ENCODE peak calls at places on chromosomes 1 and 21, in five cellular contexts. Z is lower leg skin, Q is bronchial epithelial cell, L is choroid plexus epithelial cell, K is adrenal gland. R is an unnamed sample.

GRCh38 chr1:163063131-163064059 is 5.8 kb upstream of the RGS4 start:
- DNase-seq in Z (no peak), Q (no peak), L (peak), K (no peak), R (no peak)

GRCh38 chr1:238898856-238899255 is 487.5 kb upstream of the CHRM3 start:
- DNase-seq in Z (no peak), Q (peak), L (no peak), K (no peak), R (peak)

GRCh38 chr21:28063241-28063640 is 929.4 kb downstream of the LTN1 start:
- DNase-seq in Z (no peak), Q (no peak), L (no peak), K (no peak), R (no peak)

GRCh38 chr1:34213976-34214375 is 37.3 kb downstream of the C1orf94 start:
- DNase-seq in Z (no peak), Q (no peak), L (no peak), K (no peak), R (no peak)

GRCh38 chr1:206503591-206504362 is 3.6 kb upstream of the RASSF5 start:
- DNase-seq in Z (peak), Q (peak), L (peak), K (peak), R (peak)

GRCh38 chr1:224690576-224690975 is 74.5 kb downstream of the CNIH3 start:
- DNase-seq in Z (no peak), Q (no peak), L (no peak), K (no peak), R (no peak)

GRCh38 chr1:194176212-194176611 is 989.8 kb upstream of the B3GALT2 start:
- DNase-seq in Z (no peak), Q (no peak), L (no peak), K (no peak), R (no peak)

GRCh38 chr1:68600049-68600661 is 103.3 kb upstream of the DEPDC1 start:
- DNase-seq in Z (no peak), Q (peak), L (peak), K (no peak), R (peak)

GRCh38 chr1:79472067-79472656 is 465.6 kb upstream of the ADGRL4 start:
- DNase-seq in Z (no peak), Q (no peak), L (no peak), K (no peak), R (no peak)

GRCh38 chr1:43238104-43238503 is 31.7 kb upstream of the TMEM125 start:
- DNase-seq in Z (peak), Q (peak), L (peak), K (peak), R (peak)

GRCh38 chr21:40809673-40810072 is 37.3 kb downstream of the DSCAM start:
- DNase-seq in Z (no peak), Q (no peak), L (no peak), K (no peak), R (no peak)

GRCh38 chr21:35988396-35989140 is 71.8 kb downstream of the SETD4 start:
- DNase-seq in Z (no peak), Q (no peak), L (no peak), K (no peak), R (no peak)

GRCh38 chr1:55129194-55129728 is 85.9 kb downstream of the USP24 start:
- DNase-seq in Z (peak), Q (no peak), L (peak), K (peak), R (peak)

GRCh38 chr1:206579747-206580437 is 32.4 kb downstream of the EIF2D start:
- DNase-seq in Z (peak), Q (no peak), L (no peak), K (peak), R (peak)

GRCh38 chr1:209506101-209506500 is 77.4 kb upstream of the CAMK1G start:
- DNase-seq in Z (no peak), Q (no peak), L (no peak), K (no peak), R (no peak)

GRCh38 chr1:72892461-72892860 is 610.1 kb upstream of the NEGR1 start:
- DNase-seq in Z (no peak), Q (peak), L (peak), K (no peak), R (peak)

GRCh38 chr1:33228935-33229487 is 27.3 kb upstream of the ZNF362 start:
- DNase-seq in Z (peak), Q (peak), L (peak), K (peak), R (peak)

GRCh38 chr1:171707583-171707982 is 34.3 kb downstream of the VAMP4 start:
- DNase-seq in Z (no peak), Q (no peak), L (no peak), K (no peak), R (no peak)

GRCh38 chr1:248822148-248823032 is 3.3 kb downstream of the SH3BP5L start:
- DNase-seq in Z (peak), Q (no peak), L (no peak), K (no peak), R (no peak)

GRCh38 chr1:244154882-244155531 is 103.9 kb downstream of the ZBTB18 start:
- DNase-seq in Z (no peak), Q (no peak), L (no peak), K (no peak), R (peak)

GRCh38 chr1:98677288-98677687 is 15.8 kb downstream of the SNX7 start:
- DNase-seq in Z (no peak), Q (peak), L (peak), K (no peak), R (peak)

DNA sequence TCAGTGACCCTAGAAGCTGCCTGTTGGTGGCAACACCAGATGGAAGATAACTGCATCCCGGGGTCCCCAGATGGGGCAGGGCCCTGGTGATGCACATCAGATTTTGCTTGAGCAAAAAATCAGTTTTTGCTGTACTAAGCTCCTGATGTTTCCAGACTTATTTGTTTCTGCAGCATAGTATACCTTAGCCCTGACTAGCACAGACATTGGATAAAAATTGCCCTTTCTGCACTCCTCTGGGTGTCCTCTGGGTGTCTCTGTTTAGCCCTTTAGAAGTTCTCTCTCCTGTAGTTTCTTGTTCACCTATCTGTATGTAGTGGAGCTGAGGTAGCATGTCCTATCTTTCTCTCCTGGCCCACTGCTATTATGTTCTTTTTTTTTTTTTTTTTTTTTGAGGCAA is 30.3 kb upstream of the PLA2G2C start:
- DNase-seq in Z (no peak), Q (peak), L (peak), K (no peak), R (peak)
- TF ChIP-seq CTCF in Z (no peak), Q (peak), L (peak), K (peak), R (peak)

GRCh38 chr1:11704226-11704619 is 12.7 kb downstream of the DRAXIN start:
- DNase-seq in Z (no peak), Q (no peak), L (no peak), K (no peak), R (no peak)

GRCh38 chr1:11703357-11704225 is 12.1 kb downstream of the DRAXIN start:
- DNase-seq in Z (no peak), Q (no peak), L (no peak), K (no peak), R (no peak)

GRCh38 chr1:11701551-11701961 is 10.0 kb downstream of the DRAXIN start:
- DNase-seq in Z (no peak), Q (no peak), L (no peak), K (peak), R (no peak)

GRCh38 chr1:11700655-11701467 is 9.4 kb downstream of the DRAXIN start:
- DNase-seq in Z (no peak), Q (no peak), L (no peak), K (no peak), R (no peak)

GRCh38 chr1:11701981-11702803 is 10.7 kb downstream of the DRAXIN start:
- DNase-seq in Z (no peak), Q (no peak), L (no peak), K (no peak), R (no peak)
- H3K4me3 ChIP-seq in Z (no peak), Q (no peak), L (no peak), K (no peak), R (no peak)

DNA sequence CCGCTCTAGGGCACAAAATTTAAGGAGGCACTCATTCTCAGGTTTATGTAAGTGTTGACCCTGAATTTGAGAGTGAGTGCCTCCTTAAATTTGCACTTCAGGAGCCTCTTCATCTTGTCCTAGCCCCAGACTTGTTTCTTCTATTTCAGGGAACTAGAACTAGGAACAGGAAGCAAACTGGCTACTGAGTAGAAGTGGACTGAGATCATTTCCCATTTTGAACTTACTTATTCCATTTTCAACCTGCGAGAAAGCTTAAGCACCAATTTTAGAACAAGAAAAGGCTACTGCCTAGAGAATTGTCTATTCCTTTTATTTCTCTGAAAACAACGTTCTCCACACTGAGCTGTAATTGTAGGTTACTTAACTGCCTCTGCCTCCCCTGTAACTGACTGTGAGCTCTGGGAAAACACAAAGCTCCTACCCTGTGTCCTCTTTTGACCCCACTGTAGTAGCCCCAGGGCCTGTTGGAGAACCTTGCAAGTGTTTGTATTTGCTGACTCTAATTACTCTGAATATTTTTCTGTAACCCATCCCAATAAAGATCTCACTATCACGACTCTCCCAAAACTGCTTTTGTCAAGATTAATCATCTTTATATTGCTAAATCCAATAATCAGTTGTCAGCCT is 2.5 kb downstream of the PPT1 start:
- DNase-seq in Z (no peak), Q (no peak), L (no peak), K (no peak), R (no peak)
- TF ChIP-seq CTCF in Z (no peak), Q (no peak), L (no peak), K (no peak), R (no peak)

DNA sequence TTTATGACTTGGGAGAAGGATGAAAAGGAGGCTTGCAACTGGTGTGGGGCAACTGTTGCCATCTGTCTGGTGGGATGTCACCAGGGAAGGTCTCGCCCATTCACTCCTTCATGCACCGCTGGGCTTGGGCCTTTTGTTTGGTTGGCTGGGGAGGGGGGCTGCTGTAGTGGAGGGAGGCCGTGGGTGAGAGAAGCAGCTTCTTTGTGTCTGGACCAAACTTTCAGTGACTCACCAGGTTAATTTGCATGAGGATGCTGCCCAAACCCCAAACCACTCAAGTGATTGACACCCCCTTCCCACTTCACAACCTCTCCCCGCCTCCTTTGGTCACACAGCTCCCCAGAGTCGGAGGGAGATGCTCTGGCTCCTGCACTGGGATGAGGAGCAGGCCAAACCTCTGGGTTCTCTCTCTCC is 19.7 kb downstream of the BTG2 start:
- DNase-seq in Z (no peak), Q (no peak), L (no peak), K (no peak), R (peak)
- H3K4me3 ChIP-seq in Z (no peak), Q (no peak), L (no peak), K (no peak), R (no peak)

R was measured in astrocyte of the spinal cord.